ENCODE peak calls at places on chromosomes 4 and X, in ten cellular contexts. P is psoas muscle, B is foreskin fibroblast, W is A549, L is hepatocyte, K is NB4, Z is kidney, R is mucosa of descending colon, I is fibroblast of the aortic adventitia, Y is sigmoid colon. V is an unnamed sample.

GRCh38 chr4:38115601-38116000 is 155.4 kb downstream of the PTTG2 start:
- DNase-seq in P (no peak), B (no peak), W (no peak), L (no peak), K (no peak), Z (no peak), R (no peak), I (no peak), Y (no peak), V (no peak)

GRCh38 chrX:46262299-46262698 is 282.9 kb downstream of the ZNF674 start:
- DNase-seq in P (no peak), B (no peak), W (no peak), L (no peak), K (no peak), Z (no peak), R (no peak), I (no peak), Y (no peak), V (no peak)

GRCh38 chrX:108309144-108309543 is 129.1 kb downstream of the COL4A6 start:
- DNase-seq in P (no peak), B (no peak), W (peak; percentile 92), L (peak; percentile 39), K (no peak), Z (no peak), R (no peak), I (peak; percentile 86), Y (no peak), V (peak; percentile 72)

GRCh38 chr4:163523791-163524365 is 29.4 kb downstream of the TMA16 start:
- DNase-seq in P (no peak), B (no peak), W (no peak), L (no peak), K (no peak), Z (no peak), R (no peak), I (no peak), Y (no peak), V (no peak)

GRCh38 chrX:82320554-82320953 is 1118.7 kb downstream of the SH3BGRL start:
- DNase-seq in P (no peak), B (no peak), W (no peak), L (peak; percentile 7), K (no peak), Z (no peak), R (no peak), I (no peak), Y (no peak), V (no peak)

GRCh38 chrX:44088755-44089154 is 115.6 kb upstream of the NDP start:
- DNase-seq in P (no peak), B (no peak), W (no peak), L (no peak), K (no peak), Z (no peak), R (no peak), I (no peak), Y (no peak), V (no peak)

GRCh38 chrX:42680651-42681050 is 97.3 kb downstream of the PPP1R2C start:
- DNase-seq in P (no peak), B (no peak), W (no peak), L (peak; percentile 46), K (no peak), Z (no peak), R (no peak), I (peak; percentile 63), Y (no peak), V (peak; percentile 65)

GRCh38 chr4:36042122-36042970 is 202.0 kb downstream of the ARAP2 start:
- DNase-seq in P (no peak), B (no peak), W (no peak), L (no peak), K (no peak), Z (no peak), R (no peak), I (no peak), Y (no peak), V (no peak)

GRCh38 chrX:107700317-107700774 is 72.0 kb downstream of the PRPS1 start:
- DNase-seq in P (no peak), B (peak; percentile 65), W (no peak), L (peak; percentile 74), K (peak; percentile 43), Z (no peak), R (no peak), I (no peak), Y (peak; percentile 80), V (peak; percentile 82)

GRCh38 chr4:108359130-108359709 is 190.5 kb upstream of the LEF1 start:
- DNase-seq in P (no peak), B (no peak), W (no peak), L (no peak), K (no peak), Z (no peak), R (no peak), I (no peak), Y (no peak), V (no peak)

GRCh38 chr4:41709844-41710481 is 38.6 kb downstream of the PHOX2B start:
- DNase-seq in P (no peak), B (peak; percentile 75), W (peak; percentile 82), L (peak; percentile 51), K (peak; percentile 37), Z (no peak), R (no peak), I (peak; percentile 26), Y (no peak), V (peak; percentile 62)

GRCh38 chr4:140090215-140090731 is 63.7 kb downstream of the MAML3 start:
- DNase-seq in P (no peak), B (no peak), W (peak; percentile 84), L (no peak), K (no peak), Z (no peak), R (no peak), I (no peak), Y (no peak), V (no peak)

GRCh38 chr4:54879576-54879975 is 221.8 kb downstream of the KIT start:
- DNase-seq in P (no peak), B (peak; percentile 18), W (no peak), L (peak; percentile 26), K (no peak), Z (no peak), R (no peak), I (peak; percentile 44), Y (no peak), V (peak; percentile 57)

GRCh38 chr4:145012841-145013240 is 85.2 kb downstream of the ANAPC10 start:
- DNase-seq in P (no peak), B (peak; percentile 47), W (peak; percentile 27), L (no peak), K (peak; percentile 51), Z (no peak), R (no peak), I (peak; percentile 87), Y (no peak), V (peak; percentile 84)

GRCh38 chr4:21211836-21212235 is 511.6 kb downstream of the PACRGL start:
- DNase-seq in P (no peak), B (no peak), W (no peak), L (no peak), K (no peak), Z (no peak), R (no peak), I (no peak), Y (no peak), V (no peak)

GRCh38 chrX:109854096-109854495 is 121.0 kb upstream of the ACSL4 start:
- DNase-seq in P (no peak), B (no peak), W (no peak), L (no peak), K (no peak), Z (no peak), R (no peak), I (no peak), Y (no peak), V (no peak)

GRCh38 chrX:71181558-71181909 is 36.9 kb downstream of the NLGN3 start:
- DNase-seq in P (no peak), B (no peak), W (no peak), L (no peak), K (peak; percentile 83), Z (no peak), R (peak; percentile 32), I (no peak), Y (no peak), V (peak; percentile 1)

GRCh38 chr4:151673913-151674520 is 86.8 kb downstream of the GATB start:
- DNase-seq in P (no peak), B (no peak), W (no peak), L (no peak), K (no peak), Z (no peak), R (no peak), I (no peak), Y (no peak), V (no peak)
- H3K4me3 ChIP-seq in P (peak overlapping the region; percentile 47), B (no peak overlapping the region), W (no peak overlapping the region), L (no peak overlapping the region), K (no peak overlapping the region), Z (no peak overlapping the region), R (no peak overlapping the region), I (no peak overlapping the region), Y (no peak overlapping the region), V (no peak overlapping the region)

GRCh38 chrX:110992611-110993010 is 103.4 kb upstream of the PAK3 start:
- DNase-seq in P (no peak), B (peak; percentile 1), W (peak; percentile 21), L (peak; percentile 51), K (peak; percentile 30), Z (no peak), R (no peak), I (peak; percentile 22), Y (no peak), V (peak; percentile 31)
- TF ChIP-seq CTCF in P (peak; percentile 31), B (peak; percentile 40), W (peak; percentile 48), L (peak; percentile 55), K (peak; percentile 43), Z (peak; percentile 24), R (no peak), I (peak; percentile 50), Y (no peak), V (no peak)

GRCh38 chrX:144849141-144849540 is 398.2 kb upstream of the SPANXN1 start:
- DNase-seq in P (no peak), B (peak; percentile 0), W (no peak), L (no peak), K (peak; percentile 12), Z (no peak), R (no peak), I (peak; percentile 8), Y (no peak), V (peak; percentile 64)
- H3K4me3 ChIP-seq in P (no peak overlapping the region), B (no peak overlapping the region), W (no peak overlapping the region), L (no peak overlapping the region), K (no peak overlapping the region), Z (no peak overlapping the region), R (no peak overlapping the region), I (no peak overlapping the region), Y (no peak overlapping the region), V (no peak overlapping the region)

GRCh38 chr4:174274436-174274835 is 9.0 kb downstream of the FBXO8 start:
- DNase-seq in P (no peak), B (no peak), W (no peak), L (no peak), K (no peak), Z (no peak), R (no peak), I (no peak), Y (no peak), V (no peak)
- TF ChIP-seq CTCF in P (no peak), B (no peak), W (no peak), L (no peak), K (no peak), Z (no peak), R (no peak), I (no peak), Y (no peak), V (no peak)